ENCODE peak calls at places on chromosome 22, in eight cellular contexts. X is A549; N is thyroid gland; F is SK-N-SH; Q is heart right ventricle; C is stimulated activated CD4-positive, alpha-beta T cell treated with anti-CD3 and anti-CD28 coated beads, Interleukin-12 subunit alpha, Interleukin-12 subunit beta, amount 100 ng/mL, for 24 hours; H is hypothalamus; V is nucleus accumbens. K is an unnamed sample.

GRCh38 chr22:20029550-20030225 is 8.8 kb downstream of the TANGO2 start:
- DNase-seq in X (no peak), N (no peak), F (no peak), Q (no peak), C (no peak), H (no peak), V (no peak), K (no peak)

GRCh38 chr22:35154937-35155387 is 89.0 kb downstream of the ISX start:
- DNase-seq in X (peak; percentile 64), N (peak; percentile 19), F (peak; percentile 63), Q (peak; percentile 31), C (no peak), H (no peak), V (no peak), K (peak; percentile 55)

GRCh38 chr22:47627561-47628253 is 865.3 kb downstream of the TBC1D22A start:
- DNase-seq in X (no peak), N (no peak), F (no peak), Q (no peak), C (no peak), H (no peak), V (no peak), K (no peak)

GRCh38 chr22:36323182-36323854 is 64.4 kb downstream of the MYH9 start:
- DNase-seq in X (no peak), N (peak; percentile 90), F (no peak), Q (peak; percentile 62), C (no peak), H (no peak), V (no peak), K (no peak)

GRCh38 chr22:46087816-46088277 is 62.5 kb upstream of the PPARA start:
- DNase-seq in X (peak; percentile 67), N (peak; percentile 52), F (peak; percentile 94), Q (peak; percentile 93), C (no peak), H (peak; percentile 94), V (peak; percentile 93), K (no peak)

GRCh38 chr22:19597399-19597735 is 73.2 kb upstream of the CLDN5 start:
- DNase-seq in X (no peak), N (no peak), F (no peak), Q (no peak), C (no peak), H (no peak), V (no peak), K (no peak)

GRCh38 chr22:19850482-19851109 is 4.1 kb downstream of the GNB1L start:
- DNase-seq in X (no peak), N (no peak), F (no peak), Q (no peak), C (no peak), H (no peak), V (no peak), K (no peak)

GRCh38 chr22:21075516-21076138 is 29.9 kb downstream of the LRRC74B start:
- DNase-seq in X (no peak), N (no peak), F (no peak), Q (no peak), C (no peak), H (no peak), V (no peak), K (no peak)

GRCh38 chr22:22912135-22912408 is 24.5 kb downstream of the IGLL5 start:
- DNase-seq in X (no peak), N (no peak), F (no peak), Q (no peak), C (no peak), H (no peak), V (no peak), K (no peak)